ENCODE peak calls at places on chromosomes 1 and 21, in eight cellular contexts. A, Q, M, C, E, G, P and V are unnamed samples. For H3K4me1 and H3K9me3, the result is how much of the 10 kb centered on the place peaks cover.

GRCh38 chr1:241423541-241424479 is 66.8 kb upstream of the RGS7 start:
- DNase-seq in C (no peak), A (peak), E (peak), G (peak), Q (no peak), M (no peak), P (peak), V (peak)

GRCh38 chr1:46490603-46491499 is 1.2 kb downstream of the DMBX1 start:
- DNase-seq in C (no peak), A (peak), G (no peak), P (no peak), M (no peak), Q (no peak), E (peak), V (no peak)

GRCh38 chr21:42161957-42162681 is 56.8 kb upstream of the ABCG1 start:
- DNase-seq in C (no peak), G (peak), Q (no peak), A (no peak), M (peak), P (no peak), E (no peak), V (no peak)

GRCh38 chr1:235567812-235568444 is 63.7 kb upstream of the B3GALNT2 start:
- DNase-seq in G (no peak), A (no peak), E (no peak), P (no peak), M (no peak), Q (no peak), C (no peak), V (no peak)

GRCh38 chr1:33301273-33301984 is 19.5 kb downstream of the A3GALT2 start:
- DNase-seq in Q (peak), E (no peak), P (no peak), G (no peak), M (no peak), C (no peak), A (no peak), V (no peak)

GRCh38 chr21:32119389-32119788 is 159.5 kb downstream of the MIS18A start:
- DNase-seq in A (no peak), E (no peak), P (no peak), C (no peak), M (no peak), G (no peak), Q (no peak), V (no peak)

GRCh38 chr21:41317458-41317857 is 857 bp downstream of the FAM3B start:
- DNase-seq in G (no peak), P (no peak), Q (no peak), A (no peak), M (no peak), C (no peak), E (no peak), V (no peak)

GRCh38 chr1:244419004-244419403 is 32.7 kb downstream of the ADSS2 start:
- DNase-seq in Q (no peak), C (no peak), M (no peak), P (no peak), A (no peak), G (no peak), E (no peak), V (no peak)

GRCh38 chr1:26285366-26286063 is 5.6 kb downstream of the SH3BGRL3 start:
- DNase-seq in P (peak), A (no peak), C (no peak), G (peak), Q (no peak), E (peak), M (no peak), V (no peak)

GRCh38 chr1:21775985-21776562 is 6.9 kb downstream of the USP48 start:
- DNase-seq in G (no peak), E (no peak), A (no peak), C (no peak), Q (no peak), M (no peak), P (no peak), V (no peak)

GRCh38 chr1:62429581-62429980 is 7.3 kb upstream of the USP1 start:
- DNase-seq in Q (no peak), A (no peak), P (no peak), E (no peak), G (no peak), C (no peak), M (no peak), V (no peak)

GRCh38 chr1:25572708-25573590 is 29.5 kb downstream of the LDLRAP1 start:
- DNase-seq in C (no peak), P (peak), E (peak), Q (no peak), A (no peak), G (peak), M (peak), V (peak)

GRCh38 chr1:57546527-57546926 is 122.7 kb upstream of the DAB1 start:
- DNase-seq in Q (no peak), C (no peak), M (no peak), G (no peak), A (no peak), E (no peak), P (no peak), V (no peak)

GRCh38 chr21:32423320-32423719 is 10.8 kb downstream of the EVA1C start:
- DNase-seq in Q (no peak), A (no peak), M (no peak), G (no peak), C (no peak), P (no peak), E (no peak), V (no peak)

GRCh38 chr1:198156745-198157240 is at the start of gene NEK7:
- DNase-seq in E (peak), C (peak), Q (peak), A (peak), P (peak), M (peak), G (peak), V (peak)

GRCh38 chr21:36699546-36700294 is 805 bp downstream of the SIM2 start:
- DNase-seq in P (no peak), C (no peak), Q (no peak), M (no peak), E (peak), G (no peak), A (peak), V (no peak)

GRCh38 chr21:39048064-39048463 is 135.2 kb downstream of the PSMG1 start:
- DNase-seq in C (peak), M (no peak), G (peak), E (no peak), Q (no peak), A (peak), P (peak), V (no peak)

GRCh38 chr1:12168451-12169160 is 1.8 kb downstream of the TNFRSF1B start:
- DNase-seq in A (no peak), P (no peak), G (no peak), E (no peak), Q (no peak), M (no peak), C (peak), V (no peak)

GRCh38 chr1:12171206-12172041 is 4.6 kb downstream of the TNFRSF1B start:
- DNase-seq in M (no peak), C (no peak), G (no peak), Q (no peak), P (no peak), A (no peak), E (no peak), V (no peak)

GRCh38 chr1:12170263-12170671 is 3.5 kb downstream of the TNFRSF1B start:
- DNase-seq in E (no peak), A (no peak), C (no peak), M (no peak), Q (no peak), G (no peak), P (no peak), V (no peak)

GRCh38 chr1:12167493-12168429 is 970 bp downstream of the TNFRSF1B start:
- DNase-seq in E (no peak), M (no peak), C (no peak), Q (no peak), G (no peak), P (no peak), A (no peak), V (no peak)

DNA sequence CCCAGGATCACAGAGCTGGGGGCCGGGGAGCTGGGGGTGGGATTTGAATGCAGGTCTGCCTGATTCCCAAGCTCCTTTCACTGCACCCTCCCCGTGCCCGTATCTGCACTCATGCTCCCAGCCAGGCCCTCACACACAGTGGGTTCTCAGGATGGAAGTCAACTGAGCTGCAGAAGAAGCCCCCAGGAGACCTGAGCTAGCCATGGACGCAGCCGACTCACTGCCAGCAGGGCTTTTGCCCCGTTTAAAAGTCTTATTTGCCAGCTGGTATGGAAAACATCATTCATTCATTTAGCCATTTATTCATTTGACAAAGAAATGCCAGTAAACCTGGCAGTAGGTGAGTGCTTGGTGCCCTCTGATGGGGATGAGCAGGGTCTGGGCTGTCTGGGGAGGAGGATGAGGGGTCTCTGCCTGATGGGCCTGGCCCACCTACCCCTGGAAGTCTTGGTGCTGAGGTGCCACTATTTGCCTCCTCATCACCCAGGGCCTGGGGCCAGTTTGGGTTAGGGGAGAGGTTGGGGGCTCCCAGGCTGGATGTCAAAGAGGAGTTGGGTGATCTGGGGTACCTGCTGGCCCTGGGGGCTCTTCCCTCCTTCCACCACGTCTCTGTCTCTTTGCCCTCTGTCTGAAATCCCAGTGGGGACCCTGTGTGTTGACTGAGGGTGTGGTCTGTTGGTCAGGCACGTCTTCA is 2.8 kb downstream of the TNFRSF1B start:
- DNase-seq in C (no peak), A (no peak), M (no peak), E (no peak), Q (no peak), P (no peak), G (no peak), V (no peak)
- H3K4me1 ChIP-seq in C (half or more), A (under half), M (under half), E (under half), Q (half or more), P (under half), G (under half), V (under half)

GRCh38 chr1:247165674-247166073 is 6.1 kb downstream of the ZNF124 start:
- DNase-seq in Q (no peak), G (no peak), E (no peak), P (no peak), A (no peak), C (no peak), M (no peak), V (no peak)
- H3K9me3 ChIP-seq in Q (under half), G (under half), E (under half), P (under half), A (under half), C (half or more), M (under half), V (under half)

GRCh38 chr1:206501881-206502280 is 5.5 kb upstream of the RASSF5 start:
- DNase-seq in A (peak), E (no peak), P (no peak), C (no peak), Q (no peak), G (no peak), M (no peak), V (no peak)
- H3K4me1 ChIP-seq in A (under half), E (under half), P (under half), C (under half), Q (half or more), G (under half), M (under half), V (under half)

GRCh38 chr1:152514715-152515453 is 602 bp downstream of the CRCT1 start:
- DNase-seq in Q (no peak), C (no peak), M (no peak), A (no peak), P (no peak), G (no peak), E (no peak), V (no peak)

GRCh38 chr1:152513081-152513480 is 1.2 kb upstream of the CRCT1 start:
- DNase-seq in Q (no peak), M (no peak), G (no peak), A (no peak), P (no peak), E (no peak), C (no peak), V (no peak)

GRCh38 chr1:152516082-152516481 is 1.8 kb downstream of the CRCT1 start:
- DNase-seq in M (no peak), Q (no peak), P (no peak), C (no peak), G (no peak), A (no peak), E (no peak), V (no peak)

GRCh38 chr1:152517237-152517811 is 3.0 kb downstream of the CRCT1 start:
- DNase-seq in E (no peak), M (no peak), A (no peak), G (no peak), C (no peak), Q (no peak), P (no peak), V (no peak)

DNA sequence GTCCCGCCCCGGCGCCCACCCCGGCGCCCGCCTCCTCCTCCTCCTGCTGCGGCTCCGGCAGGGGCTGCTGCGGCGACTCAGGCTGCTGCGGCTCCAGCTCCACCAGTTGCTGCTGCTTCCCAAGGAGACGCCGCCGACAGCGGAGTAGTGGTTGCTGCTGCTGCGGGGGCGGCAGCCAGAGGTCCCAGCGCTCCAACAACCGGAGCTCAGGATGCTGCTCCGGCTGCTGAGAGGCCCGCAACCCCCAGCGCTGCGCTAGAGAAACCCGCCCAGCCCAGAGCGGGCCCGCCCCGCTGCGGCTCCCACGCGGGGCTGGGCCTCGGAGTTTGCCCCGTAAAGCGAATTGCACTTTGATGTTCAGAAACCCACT is 1.2 kb downstream of the CRCT1 start:
- DNase-seq in E (peak), Q (no peak), G (no peak), P (no peak), C (no peak), M (no peak), A (no peak), V (no peak)
- H3K9me3 ChIP-seq in E (under half), Q (under half), G (half or more), P (under half), C (under half), M (under half), A (under half), V (under half)

GRCh38 chr1:201740086-201740541 is 88.8 kb upstream of the IPO9 start:
- DNase-seq in E (peak), G (peak), P (peak), A (peak), C (no peak), M (no peak), Q (no peak), V (no peak)
- H3K4me1 ChIP-seq in E (under half), G (under half), P (half or more), A (under half), C (half or more), M (under half), Q (under half), V (under half)

GRCh38 chr1:45346473-45346872 is 6.2 kb upstream of the MUTYH start:
- DNase-seq in Q (no peak), P (no peak), M (no peak), A (no peak), E (no peak), C (no peak), G (no peak), V (no peak)
- H3K9me3 ChIP-seq in Q (under half), P (under half), M (under half), A (under half), E (under half), C (under half), G (under half), V (under half)

GRCh38 chr21:44992608-44993031 is 52.8 kb downstream of the SLX9 start:
- DNase-seq in P (no peak), A (peak), C (no peak), G (no peak), M (no peak), Q (no peak), E (peak), V (no peak)
- H3K4me1 ChIP-seq in P (under half), A (under half), C (under half), G (under half), M (under half), Q (under half), E (under half), V (under half)

GRCh38 chr1:68954841-68955240 is 458.0 kb upstream of the DEPDC1 start:
- DNase-seq in E (no peak), P (no peak), Q (no peak), C (no peak), G (no peak), M (no peak), A (no peak), V (no peak)

GRCh38 chr1:68959631-68960030 is 462.7 kb upstream of the DEPDC1 start:
- DNase-seq in G (no peak), C (no peak), P (no peak), M (no peak), A (no peak), Q (no peak), E (no peak), V (no peak)

GRCh38 chr1:68953316-68953715 is 456.4 kb upstream of the DEPDC1 start:
- DNase-seq in C (no peak), G (no peak), A (no peak), M (no peak), Q (no peak), E (no peak), P (no peak), V (no peak)

GRCh38 chr1:68958957-68959356 is 462.1 kb upstream of the DEPDC1 start:
- DNase-seq in M (no peak), G (no peak), C (no peak), P (peak), E (no peak), A (no peak), Q (no peak), V (no peak)

GRCh38 chr1:68955424-68955823 is 458.5 kb upstream of the DEPDC1 start:
- DNase-seq in G (no peak), P (no peak), M (no peak), A (no peak), E (no peak), Q (no peak), C (peak), V (no peak)
- H3K9me3 ChIP-seq in G (under half), P (under half), M (under half), A (under half), E (under half), Q (under half), C (under half), V (under half)